ENCODE peak calls at places on chromosomes 5 and 9, in nine cellular contexts. One of them, this sample, is unnamed.

GRCh38 chr9:133976888-133977287 is 15.2 kb downstream of the VAV2 start:
- DNase-seq in HL-60: no peak
- DNase-seq in mucosa of gallbladder: no peak
- DNase-seq in naive thymus-derived CD4-positive, alpha-beta T cell: no peak
- DNase-seq in cardiac fibroblast: no peak
- DNase-seq in GM23248: no peak
- DNase-seq in astrocyte of the spinal cord: no peak
- DNase-seq in COR-L47: no peak
- DNase-seq in MV-4-11: no peak
- DNase-seq in this sample: no peak

GRCh38 chr9:14037331-14037730 is 276.6 kb downstream of the NFIB start:
- DNase-seq in GM23248: no peak
- DNase-seq in cardiac fibroblast: no peak
- DNase-seq in HL-60: no peak
- DNase-seq in MV-4-11: no peak
- DNase-seq in mucosa of gallbladder: no peak
- DNase-seq in astrocyte of the spinal cord: no peak
- DNase-seq in COR-L47: no peak
- DNase-seq in naive thymus-derived CD4-positive, alpha-beta T cell: no peak
- DNase-seq in this sample: no peak

GRCh38 chr9:96777539-96777864 is 385 bp downstream of the ZNF510 start:
- DNase-seq in astrocyte of the spinal cord: no peak
- DNase-seq in MV-4-11: no peak
- DNase-seq in HL-60: no peak
- DNase-seq in COR-L47: peak
- DNase-seq in cardiac fibroblast: no peak
- DNase-seq in naive thymus-derived CD4-positive, alpha-beta T cell: no peak
- DNase-seq in GM23248: no peak
- DNase-seq in mucosa of gallbladder: no peak
- DNase-seq in this sample: no peak

GRCh38 chr5:173281910-173282309 is 46.3 kb downstream of the STC2 start:
- DNase-seq in mucosa of gallbladder: no peak
- DNase-seq in COR-L47: peak
- DNase-seq in cardiac fibroblast: peak
- DNase-seq in MV-4-11: no peak
- DNase-seq in astrocyte of the spinal cord: no peak
- DNase-seq in GM23248: peak
- DNase-seq in HL-60: no peak
- DNase-seq in naive thymus-derived CD4-positive, alpha-beta T cell: no peak
- DNase-seq in this sample: no peak

GRCh38 chr5:145887976-145888574 is 15.3 kb upstream of the GRXCR2 start:
- DNase-seq in cardiac fibroblast: peak
- DNase-seq in astrocyte of the spinal cord: peak
- DNase-seq in MV-4-11: peak
- DNase-seq in HL-60: no peak
- DNase-seq in naive thymus-derived CD4-positive, alpha-beta T cell: no peak
- DNase-seq in GM23248: peak
- DNase-seq in COR-L47: peak
- DNase-seq in mucosa of gallbladder: peak
- DNase-seq in this sample: peak

GRCh38 chr5:1471240-1471853 is 26.1 kb upstream of the SLC6A3 start:
- DNase-seq in COR-L47: no peak
- DNase-seq in cardiac fibroblast: no peak
- DNase-seq in astrocyte of the spinal cord: no peak
- DNase-seq in naive thymus-derived CD4-positive, alpha-beta T cell: no peak
- DNase-seq in MV-4-11: no peak
- DNase-seq in GM23248: no peak
- DNase-seq in HL-60: no peak
- DNase-seq in mucosa of gallbladder: no peak
- DNase-seq in this sample: no peak

GRCh38 chr9:117315236-117315635 is 99.6 kb downstream of the ASTN2 start:
- DNase-seq in mucosa of gallbladder: no peak
- DNase-seq in COR-L47: no peak
- DNase-seq in HL-60: no peak
- DNase-seq in astrocyte of the spinal cord: no peak
- DNase-seq in GM23248: no peak
- DNase-seq in naive thymus-derived CD4-positive, alpha-beta T cell: no peak
- DNase-seq in MV-4-11: no peak
- DNase-seq in cardiac fibroblast: no peak
- DNase-seq in this sample: no peak

GRCh38 chr9:129170229-129170628 is 7.8 kb downstream of the IER5L start:
- DNase-seq in astrocyte of the spinal cord: no peak
- DNase-seq in COR-L47: no peak
- DNase-seq in MV-4-11: peak
- DNase-seq in mucosa of gallbladder: no peak
- DNase-seq in GM23248: peak
- DNase-seq in HL-60: no peak
- DNase-seq in cardiac fibroblast: peak
- DNase-seq in naive thymus-derived CD4-positive, alpha-beta T cell: no peak
- DNase-seq in this sample: no peak

GRCh38 chr9:98190757-98191105 is 1.7 kb downstream of the CORO2A start:
- DNase-seq in mucosa of gallbladder: no peak
- DNase-seq in astrocyte of the spinal cord: no peak
- DNase-seq in MV-4-11: no peak
- DNase-seq in naive thymus-derived CD4-positive, alpha-beta T cell: no peak
- DNase-seq in GM23248: no peak
- DNase-seq in HL-60: no peak
- DNase-seq in COR-L47: no peak
- DNase-seq in cardiac fibroblast: no peak
- DNase-seq in this sample: no peak

GRCh38 chr5:105868038-105868775 is 1802.5 kb downstream of the EFNA5 start:
- DNase-seq in astrocyte of the spinal cord: no peak
- DNase-seq in GM23248: peak
- DNase-seq in naive thymus-derived CD4-positive, alpha-beta T cell: no peak
- DNase-seq in HL-60: no peak
- DNase-seq in cardiac fibroblast: peak
- DNase-seq in mucosa of gallbladder: no peak
- DNase-seq in MV-4-11: no peak
- DNase-seq in COR-L47: peak
- DNase-seq in this sample: no peak

GRCh38 chr5:139639619-139640431 is 8.3 kb upstream of the CXXC5 start:
- DNase-seq in COR-L47: no peak
- DNase-seq in HL-60: no peak
- DNase-seq in naive thymus-derived CD4-positive, alpha-beta T cell: no peak
- DNase-seq in cardiac fibroblast: peak
- DNase-seq in astrocyte of the spinal cord: no peak
- DNase-seq in mucosa of gallbladder: no peak
- DNase-seq in GM23248: peak
- DNase-seq in MV-4-11: peak
- DNase-seq in this sample: peak

GRCh38 chr5:38724301-38725030 is 121.3 kb upstream of the OSMR start:
- DNase-seq in MV-4-11: no peak
- DNase-seq in mucosa of gallbladder: no peak
- DNase-seq in astrocyte of the spinal cord: peak
- DNase-seq in COR-L47: no peak
- DNase-seq in cardiac fibroblast: peak
- DNase-seq in GM23248: peak
- DNase-seq in naive thymus-derived CD4-positive, alpha-beta T cell: no peak
- DNase-seq in HL-60: no peak
- DNase-seq in this sample: no peak

GRCh38 chr9:135961811-135962695 is 880 bp upstream of the UBAC1 start:
- DNase-seq in GM23248: no peak
- DNase-seq in cardiac fibroblast: no peak
- DNase-seq in mucosa of gallbladder: no peak
- DNase-seq in MV-4-11: peak
- DNase-seq in naive thymus-derived CD4-positive, alpha-beta T cell: no peak
- DNase-seq in HL-60: no peak
- DNase-seq in astrocyte of the spinal cord: no peak
- DNase-seq in COR-L47: no peak
- DNase-seq in this sample: no peak

GRCh38 chr9:4066120-4066519 is 233.7 kb downstream of the GLIS3 start:
- DNase-seq in MV-4-11: no peak
- DNase-seq in cardiac fibroblast: no peak
- DNase-seq in COR-L47: no peak
- DNase-seq in GM23248: no peak
- DNase-seq in naive thymus-derived CD4-positive, alpha-beta T cell: no peak
- DNase-seq in mucosa of gallbladder: peak
- DNase-seq in HL-60: no peak
- DNase-seq in astrocyte of the spinal cord: no peak
- DNase-seq in this sample: no peak

GRCh38 chr5:178229861-178230260 is 2.7 kb downstream of the PHYKPL start:
- DNase-seq in mucosa of gallbladder: no peak
- DNase-seq in cardiac fibroblast: no peak
- DNase-seq in HL-60: no peak
- DNase-seq in naive thymus-derived CD4-positive, alpha-beta T cell: no peak
- DNase-seq in MV-4-11: no peak
- DNase-seq in astrocyte of the spinal cord: no peak
- DNase-seq in GM23248: no peak
- DNase-seq in COR-L47: no peak
- DNase-seq in this sample: no peak

GRCh38 chr9:31393240-31393639 is 991.2 kb upstream of the ACO1 start:
- DNase-seq in COR-L47: no peak
- DNase-seq in HL-60: no peak
- DNase-seq in cardiac fibroblast: no peak
- DNase-seq in mucosa of gallbladder: no peak
- DNase-seq in naive thymus-derived CD4-positive, alpha-beta T cell: no peak
- DNase-seq in GM23248: no peak
- DNase-seq in MV-4-11: no peak
- DNase-seq in astrocyte of the spinal cord: no peak
- DNase-seq in this sample: no peak